ENCODE peak calls at places on chromosomes 11 and 22, in five cellular contexts. X is HEK293T, W is skeletal muscle cell, F is cerebellum, K is KBM-7. M is an unnamed sample.

GRCh38 chr22:22710719-22711531 is 66.5 kb downstream of the GGTLC2 start:
- DNase-seq in W (no peak), K (peak; percentile 34), F (peak; percentile 41), X (peak; percentile 76), M (peak; percentile 41)

GRCh38 chr11:1983601-1983961 is 14.1 kb downstream of the H19 start:
- DNase-seq in W (no peak), F (no peak), K (no peak), X (no peak), M (no peak)

GRCh38 chr22:46352691-46353386 is 17.3 kb downstream of the TRMU start:
- DNase-seq in X (no peak), K (no peak), W (no peak), F (peak; percentile 87), M (peak; percentile 27)

GRCh38 chr11:27524155-27524554 is 17.6 kb upstream of the LIN7C start:
- DNase-seq in X (no peak), W (no peak), K (peak; percentile 37), F (no peak), M (peak; percentile 77)

GRCh38 chr11:67274768-67275605 is 8.7 kb downstream of the GRK2 start:
- DNase-seq in K (no peak), X (no peak), W (no peak), F (no peak), M (no peak)

GRCh38 chr11:133506551-133507094 is 25.7 kb downstream of the OPCML start:
- DNase-seq in F (no peak), K (no peak), X (no peak), W (no peak), M (no peak)

GRCh38 chr11:75443043-75443442 is 10.0 kb upstream of the KLHL35 start:
- DNase-seq in K (no peak), F (no peak), X (no peak), W (no peak), M (no peak)

GRCh38 chr22:50270302-50271010 is at the start of gene MAPK11:
- DNase-seq in W (no peak), F (peak; percentile 81), X (peak; percentile 37), K (peak; percentile 72), M (peak; percentile 78)

GRCh38 chr11:62139526-62140301 is 15.9 kb downstream of the INCENP start:
- DNase-seq in X (no peak), K (no peak), W (no peak), F (no peak), M (no peak)

GRCh38 chr11:131917634-131918384 is 547.4 kb downstream of the NTM start:
- DNase-seq in X (no peak), F (peak; percentile 76), W (no peak), K (no peak), M (no peak)

GRCh38 chr11:11463397-11463796 is 110.3 kb upstream of the CSNK2A3 start:
- DNase-seq in X (peak; percentile 73), W (peak; percentile 45), F (no peak), K (peak; percentile 9), M (no peak)

GRCh38 chr22:24730864-24731263 is 43.7 kb downstream of the PIWIL3 start:
- DNase-seq in X (no peak), K (no peak), W (no peak), F (no peak), M (no peak)

GRCh38 chr11:120168108-120168959 is 30.4 kb upstream of the TRIM29 start:
- DNase-seq in W (no peak), X (peak; percentile 3), F (no peak), K (no peak), M (no peak)

M was measured in MG63.